ENCODE peak calls at places on chromosomes 11 and 22, in four cellular contexts. H is transverse colon, A is suprapubic skin, S is GM12878. Z is an unnamed sample.

GRCh38 chr11:15613231-15613630 is 498.5 kb downstream of the INSC start:
- DNase-seq in H (no peak), S (no peak), A (no peak), Z (no peak)

GRCh38 chr11:73662445-73663157 is 16.2 kb downstream of the PLEKHB1 start:
- DNase-seq in S (no peak), H (no peak), A (peak), Z (no peak)

GRCh38 chr11:95977534-95978174 is 53.7 kb upstream of the MTMR2 start:
- DNase-seq in S (no peak), A (no peak), H (no peak), Z (no peak)

GRCh38 chr11:75827562-75827961 is 12.6 kb downstream of the UVRAG start:
- DNase-seq in A (no peak), S (no peak), H (no peak), Z (no peak)

GRCh38 chr22:49502126-49502826 is 325.4 kb downstream of the BRD1 start:
- DNase-seq in H (no peak), A (no peak), S (no peak), Z (no peak)

GRCh38 chr11:77201991-77202841 is 74.2 kb downstream of the MYO7A start:
- DNase-seq in A (peak), S (no peak), H (peak), Z (no peak)

GRCh38 chr22:48737461-48738203 is 1090.0 kb downstream of the BRD1 start:
- DNase-seq in H (no peak), S (no peak), A (peak), Z (no peak)

GRCh38 chr22:44704159-44705021 is 2.4 kb downstream of the PRR5 start:
- DNase-seq in H (no peak), A (no peak), S (no peak), Z (no peak)

GRCh38 chr11:116232364-116232801 is 540.4 kb downstream of the BUD13 start:
- DNase-seq in H (peak), S (no peak), A (no peak), Z (no peak)

GRCh38 chr22:48960981-48961655 is 866.6 kb downstream of the BRD1 start:
- DNase-seq in H (peak), S (no peak), A (no peak), Z (no peak)

GRCh38 chr22:35678836-35679235 is 30.6 kb downstream of the APOL6 start:
- DNase-seq in H (no peak), S (no peak), A (no peak), Z (no peak)

GRCh38 chr11:72828081-72828567 is 13.9 kb downstream of the ATG16L2 start:
- DNase-seq in S (no peak), A (peak), H (no peak), Z (no peak)

GRCh38 chr11:6156628-6157367 is 13.3 kb downstream of the OR52B2 start:
- DNase-seq in H (no peak), A (no peak), S (no peak), Z (no peak)

GRCh38 chr11:47104337-47104950 is 72.2 kb downstream of the ARFGAP2 start:
- DNase-seq in H (no peak), A (no peak), S (no peak), Z (no peak)

GRCh38 chr22:23353004-23353403 is 172.7 kb downstream of the BCR start:
- DNase-seq in H (no peak), A (no peak), S (no peak), Z (peak)

GRCh38 chr11:57491371-57492061 is 24.0 kb downstream of the SLC43A1 start:
- DNase-seq in A (no peak), H (peak), S (no peak), Z (no peak)

GRCh38 chr11:113690619-113691569 is 15.2 kb downstream of the TMPRSS5 start:
- DNase-seq in H (peak), A (no peak), S (no peak), Z (no peak)

GRCh38 chr22:36899498-36899897 is 13.9 kb upstream of the CSF2RB start:
- DNase-seq in S (no peak), H (no peak), A (no peak), Z (peak)

GRCh38 chr22:46934746-46935491 is 172.5 kb downstream of the TBC1D22A start:
- DNase-seq in S (peak), A (peak), H (peak), Z (no peak)

GRCh38 chr22:23518381-23519187 is 61.5 kb downstream of the IGLL1 start:
- DNase-seq in H (no peak), A (no peak), S (no peak), Z (no peak)

GRCh38 chr11:93329936-93330445 is 551 bp upstream of the DEUP1 start:
- DNase-seq in S (no peak), A (no peak), H (no peak), Z (no peak)
- H3K4me3 ChIP-seq in S (no peak), A (peak), H (peak), Z (peak)

DNA sequence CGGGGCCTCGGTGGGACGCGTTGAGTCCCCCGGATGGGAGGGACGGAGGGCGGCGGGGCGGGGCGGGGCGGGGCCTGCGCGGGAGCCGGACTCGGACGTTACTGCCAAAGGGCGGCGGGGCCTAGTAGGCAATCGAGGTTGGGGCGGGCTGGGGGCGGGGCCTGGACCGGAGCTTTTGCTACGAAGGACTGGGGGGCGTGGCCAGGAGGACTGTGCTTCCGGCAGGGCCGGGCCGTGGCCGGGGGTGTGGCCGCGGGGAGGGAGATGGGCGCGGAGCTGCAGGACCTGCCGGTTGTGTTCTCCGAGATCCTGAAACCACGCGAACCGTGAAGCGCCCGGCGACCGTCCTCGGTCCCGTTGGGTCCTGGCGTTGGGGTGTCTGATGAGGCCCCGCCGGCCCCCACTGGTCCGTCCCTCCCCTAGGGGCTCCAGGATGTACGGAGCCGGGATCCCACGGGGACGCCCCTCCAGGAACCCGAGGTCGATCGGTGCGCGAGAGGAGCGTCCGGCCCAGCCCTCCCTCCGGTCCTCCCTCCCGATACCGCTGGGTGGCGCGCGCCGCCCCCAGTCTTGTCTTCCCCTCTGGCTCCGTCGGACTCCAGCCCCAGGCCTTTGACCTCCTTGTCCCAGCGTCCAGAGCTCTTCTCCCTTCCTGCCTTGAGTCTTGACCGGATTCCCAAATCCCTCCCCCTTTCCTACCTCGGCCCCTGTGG is 649 bp upstream of the NUDT8 start:
- DNase-seq in A (peak), S (peak), H (peak), Z (peak)
- TF ChIP-seq EP300 in A (no peak), S (no peak), H (no peak), Z (no peak)

GRCh38 chr11:119567667-119568582 is 145.0 kb upstream of the THY1 start:
- DNase-seq in A (no peak), S (peak), H (no peak), Z (no peak)

GRCh38 chr11:119573858-119574257 is 150.9 kb upstream of the THY1 start:
- DNase-seq in H (no peak), A (no peak), S (no peak), Z (no peak)

GRCh38 chr11:119578466-119579220 is 150.4 kb downstream of the NECTIN1 start:
- DNase-seq in A (no peak), H (no peak), S (no peak), Z (no peak)

GRCh38 chr11:119571311-119571710 is 148.3 kb upstream of the THY1 start:
- DNase-seq in S (no peak), A (no peak), H (no peak), Z (no peak)

GRCh38 chr11:119572481-119573424 is 149.8 kb upstream of the THY1 start:
- DNase-seq in S (no peak), A (no peak), H (no peak), Z (no peak)
- TF ChIP-seq CTCF in S (no peak), A (no peak), H (no peak), Z (no peak)

GRCh38 chr11:70688142-70688541 is 289.8 kb downstream of the CTTN start:
- DNase-seq in H (peak), A (no peak), S (no peak), Z (no peak)
- H3K4me3 ChIP-seq in H (no peak), A (no peak), S (no peak), Z (no peak)

GRCh38 chr11:45661417-45662055 is 3.9 kb downstream of the CHST1 start:
- DNase-seq in S (no peak), H (no peak), A (no peak), Z (no peak)

GRCh38 chr11:45664376-45665205 is 831 bp downstream of the CHST1 start:
- DNase-seq in A (no peak), H (no peak), S (no peak), Z (no peak)

GRCh38 chr11:45662096-45662664 is 3.2 kb downstream of the CHST1 start:
- DNase-seq in A (no peak), S (no peak), H (no peak), Z (no peak)

GRCh38 chr11:45663486-45664375 is 1.7 kb downstream of the CHST1 start:
- DNase-seq in H (no peak), S (no peak), A (no peak), Z (no peak)

DNA sequence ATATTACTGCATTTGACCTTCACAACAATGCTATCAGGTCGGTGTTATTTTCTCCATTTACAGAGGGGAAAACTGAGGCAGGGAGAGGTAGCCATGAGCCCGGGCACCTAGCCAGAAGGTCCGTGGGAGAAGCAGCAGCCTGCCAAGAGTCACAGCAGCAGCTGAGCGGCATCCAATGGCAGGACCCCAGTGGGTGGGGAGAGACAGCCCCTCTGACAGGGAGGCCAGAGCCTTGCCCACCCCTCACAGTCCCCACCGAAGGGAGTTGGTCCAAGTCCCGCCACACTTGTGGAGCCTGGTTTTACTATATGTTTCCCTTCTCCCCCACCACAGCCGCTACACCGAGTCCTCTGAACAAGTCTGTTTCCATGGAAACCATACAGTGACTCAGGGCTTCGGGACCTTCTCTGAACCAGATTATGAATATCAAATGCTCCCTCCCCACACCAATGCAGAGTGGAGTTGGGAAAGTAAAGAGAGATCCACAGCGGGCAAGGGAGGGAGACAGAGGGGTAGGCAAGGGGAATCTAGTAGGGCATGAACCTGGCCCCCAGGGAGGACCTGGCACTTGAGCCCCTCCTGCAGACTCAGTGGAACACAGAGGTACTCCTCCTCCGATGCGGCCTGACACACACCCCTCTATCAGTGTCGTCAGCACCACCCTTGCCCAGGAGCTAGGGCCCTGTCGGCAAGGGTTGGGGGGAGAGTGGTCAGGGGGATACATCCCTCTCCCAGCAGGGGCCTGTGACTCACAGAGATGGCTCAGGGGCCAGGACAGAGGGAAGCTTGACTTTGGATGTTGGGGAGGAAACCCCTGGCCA is 2.5 kb downstream of the CHST1 start:
- DNase-seq in S (no peak), A (no peak), H (no peak), Z (no peak)
- TF ChIP-seq EP300 in S (no peak), A (no peak), H (no peak), Z (no peak)

DNA sequence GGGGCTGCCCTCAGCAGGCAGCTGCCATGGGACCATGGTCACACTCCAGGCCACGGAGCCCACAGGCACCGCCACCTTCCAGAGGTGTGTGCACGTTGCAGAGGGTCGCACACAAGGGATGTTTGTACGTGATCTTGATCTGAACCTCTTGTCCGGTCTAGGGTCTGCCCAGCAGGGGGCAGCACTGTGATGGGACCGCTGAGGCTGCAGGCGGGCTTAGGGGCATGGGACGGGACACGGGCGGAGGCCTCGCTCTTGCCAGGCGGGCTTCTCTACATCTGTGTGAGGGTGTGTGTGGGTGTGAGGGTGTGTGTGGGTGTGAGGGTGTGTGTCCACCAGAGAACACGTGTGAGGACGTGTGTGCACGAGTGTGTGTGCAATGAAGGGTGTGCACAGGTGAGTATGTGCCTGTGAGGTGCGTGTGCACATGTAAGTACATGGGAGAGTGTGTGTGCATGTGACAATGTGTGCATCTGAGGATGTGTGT is 52.4 kb downstream of the CACNA1I start:
- DNase-seq in A (no peak), H (peak), S (no peak), Z (no peak)
- TF ChIP-seq CTCF in A (no peak), H (peak), S (peak), Z (peak)

DNA sequence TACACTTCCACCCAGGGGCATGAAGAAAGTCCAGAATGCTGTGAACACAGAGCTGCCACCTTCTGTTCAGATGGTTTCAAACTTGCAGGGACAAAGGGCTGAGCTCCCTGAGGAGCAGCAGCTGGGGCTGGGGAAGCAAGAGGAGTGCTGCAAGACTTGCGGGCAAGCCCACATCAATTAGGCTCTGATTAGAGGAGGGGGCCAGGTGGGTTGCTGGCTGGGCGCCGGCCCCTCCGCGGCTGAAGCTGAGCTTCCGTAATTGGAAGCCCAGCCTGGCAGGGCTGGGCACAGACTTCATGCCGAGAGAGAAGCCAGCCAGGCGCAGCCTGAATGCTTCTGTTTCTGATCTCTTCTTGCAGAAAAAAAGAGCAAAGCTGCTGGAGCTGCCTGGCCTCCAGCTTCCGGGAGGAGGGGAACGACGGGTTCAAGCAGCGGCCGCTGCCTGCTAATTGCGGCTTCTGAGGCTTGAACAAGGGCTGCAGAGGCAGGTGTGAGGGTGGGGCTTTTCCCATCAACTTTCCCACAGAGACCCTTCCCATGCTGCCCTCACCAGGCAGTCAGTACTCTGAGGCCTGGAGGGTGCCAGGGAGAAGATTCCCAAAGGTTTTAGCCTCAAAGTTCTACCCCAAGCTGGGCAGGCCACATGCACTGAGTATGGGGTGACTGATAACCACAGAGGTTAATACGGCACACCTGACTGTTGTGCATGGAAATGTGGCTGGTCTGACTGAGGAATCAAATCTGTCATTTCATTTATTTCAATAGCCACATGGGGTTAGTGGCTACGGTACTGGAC is 91.1 kb upstream of the LMO1 start:
- DNase-seq in A (no peak), S (no peak), H (no peak), Z (no peak)
- H3K4me3 ChIP-seq in A (no peak), S (peak), H (no peak), Z (peak)